ENCODE peak calls at places on chromosomes 6 and 20, in six cellular contexts. X is lower lobe of right lung, S is fibroblast of mammary gland, D is cardiac fibroblast, K is fibroblast of lung, J is AG04449. E is an unnamed sample.

GRCh38 chr6:69179681-69180080 is 544.6 kb downstream of the ADGRB3 start:
- DNase-seq in K (peak; percentile 37), D (no peak), S (no peak), J (no peak), X (no peak), E (no peak)

GRCh38 chr6:47651505-47651944 is 46.9 kb upstream of the ADGRF4 start:
- DNase-seq in J (no peak), S (peak; percentile 74), K (peak; percentile 61), D (peak; percentile 48), X (no peak), E (peak; percentile 80)

GRCh38 chr6:74976026-74976425 is 229.8 kb downstream of the COL12A1 start:
- DNase-seq in K (no peak), S (no peak), X (no peak), D (no peak), J (no peak), E (no peak)

GRCh38 chr20:46746972-46747371 is 37.5 kb downstream of the SLC2A10 start:
- DNase-seq in D (peak; percentile 39), X (no peak), J (peak; percentile 3), S (peak; percentile 36), K (peak; percentile 7), E (peak; percentile 69)

GRCh38 chr6:19705606-19706005 is 131.6 kb upstream of the ID4 start:
- DNase-seq in D (no peak), K (no peak), S (no peak), X (no peak), J (no peak), E (no peak)

GRCh38 chr6:1477432-1478090 is 88.2 kb downstream of the FOXF2 start:
- DNase-seq in S (peak; percentile 86), K (peak; percentile 83), D (peak; percentile 83), X (no peak), J (no peak), E (peak; percentile 96)

GRCh38 chr6:26390504-26390903 is 7.6 kb downstream of the BTN2A2 start:
- DNase-seq in S (no peak), X (no peak), K (no peak), J (no peak), D (no peak), E (no peak)

GRCh38 chr6:144314003-144314485 is 28.9 kb downstream of the UTRN start:
- DNase-seq in X (peak; percentile 87), D (peak; percentile 88), J (no peak), S (peak; percentile 78), K (peak; percentile 86), E (peak; percentile 84)

GRCh38 chr6:142846883-142847287 is 98.1 kb downstream of the HIVEP2 start:
- DNase-seq in J (peak; percentile 89), S (peak; percentile 92), X (no peak), K (peak; percentile 66), D (peak; percentile 81), E (peak; percentile 88)
- H3K4me3 ChIP-seq in J (peak overlapping the region; percentile 1), S (no peak overlapping the region), X (no peak overlapping the region), K (no peak overlapping the region), D (no peak overlapping the region), E (peak overlapping the region; percentile 32)

GRCh38 chr6:164347455-164347854 is 932.9 kb downstream of the QKI start:
- DNase-seq in X (no peak), S (no peak), K (no peak), J (no peak), D (no peak), E (no peak)
- TF ChIP-seq CTCF in X (no peak), S (peak; percentile 8), K (no peak), J (no peak), D (no peak), E (no peak)

GRCh38 chr6:31115941-31116560 is 1.5 kb downstream of the PSORS1C1 start:
- DNase-seq in J (no peak), X (no peak), K (no peak), D (no peak), S (no peak), E (no peak)

GRCh38 chr6:31112478-31112877 is at the start of gene C6orf15:
- DNase-seq in S (no peak), X (no peak), D (no peak), J (no peak), K (no peak), E (no peak)

GRCh38 chr6:31113861-31114539 is 600 bp upstream of the PSORS1C1 start:
- DNase-seq in K (peak; percentile 62), X (no peak), S (peak; percentile 83), J (peak; percentile 9), D (peak; percentile 47), E (peak; percentile 95)

GRCh38 chr6:31114970-31115849 is 610 bp downstream of the PSORS1C1 start:
- DNase-seq in S (peak; percentile 69), X (no peak), D (peak; percentile 76), K (peak; percentile 56), J (no peak), E (peak; percentile 66)

GRCh38 chr6:31114540-31114876 is at the start of gene PSORS1C1:
- DNase-seq in D (peak; percentile 94), J (peak; percentile 73), S (peak; percentile 97), X (peak; percentile 81), K (peak; percentile 93), E (peak; percentile 97)
- H3K4me3 ChIP-seq in D (peak within 1 kb of the TSS; percentile 27), J (peak within 1 kb of the TSS; percentile 25), S (peak within 1 kb of the TSS; percentile 43), X (peak within 1 kb of the TSS; percentile 31), K (no peak within 1 kb of the TSS), E (peak within 1 kb of the TSS; percentile 59)

DNA sequence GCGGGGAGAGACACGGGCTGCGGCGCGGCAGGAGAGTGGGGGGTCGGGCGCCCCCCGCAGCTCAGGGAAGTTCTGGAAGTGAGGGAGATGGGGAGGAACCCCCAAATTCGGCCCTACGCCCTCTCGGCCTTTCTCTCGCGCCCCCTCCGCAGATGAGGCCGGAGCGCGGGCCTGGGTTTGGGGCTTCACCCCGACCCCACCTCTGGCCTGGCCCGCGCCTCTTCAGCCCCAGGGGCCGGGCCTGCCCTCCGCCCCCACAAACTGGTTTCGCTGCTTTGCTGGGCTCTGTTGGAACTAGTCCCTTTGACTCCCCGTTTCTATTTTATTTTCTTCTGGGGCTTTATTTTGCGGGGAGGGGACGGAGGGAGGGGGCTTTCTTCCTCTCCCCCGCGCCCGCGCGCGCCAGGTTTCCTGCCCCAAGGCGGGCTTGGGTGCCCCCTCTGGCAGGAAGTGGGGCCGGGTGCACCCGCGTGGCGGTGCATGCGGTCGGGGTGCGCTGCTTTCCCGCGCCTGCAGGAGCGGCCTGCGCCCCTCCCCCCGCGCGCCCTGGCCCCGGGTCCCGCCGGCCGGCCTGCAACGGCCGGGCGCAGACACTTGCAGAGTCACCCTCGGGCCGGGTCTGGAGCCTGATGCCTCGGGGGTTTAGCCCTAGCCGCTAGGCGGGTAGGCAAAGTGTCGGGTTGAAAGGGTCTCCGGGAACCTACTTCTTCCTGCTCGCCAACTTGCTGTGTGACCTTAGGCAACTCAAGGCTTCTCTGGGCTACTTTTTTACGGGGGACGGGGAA is 1.2 kb downstream of the HMGA1 start:
- DNase-seq in X (peak; percentile 70), J (no peak), S (no peak), K (no peak), D (peak; percentile 35), E (no peak)
- TF ChIP-seq CTCF in X (peak; percentile 34), J (peak; percentile 63), S (peak; percentile 14), K (peak; percentile 14), D (peak; percentile 13), E (peak; percentile 26)

DNA sequence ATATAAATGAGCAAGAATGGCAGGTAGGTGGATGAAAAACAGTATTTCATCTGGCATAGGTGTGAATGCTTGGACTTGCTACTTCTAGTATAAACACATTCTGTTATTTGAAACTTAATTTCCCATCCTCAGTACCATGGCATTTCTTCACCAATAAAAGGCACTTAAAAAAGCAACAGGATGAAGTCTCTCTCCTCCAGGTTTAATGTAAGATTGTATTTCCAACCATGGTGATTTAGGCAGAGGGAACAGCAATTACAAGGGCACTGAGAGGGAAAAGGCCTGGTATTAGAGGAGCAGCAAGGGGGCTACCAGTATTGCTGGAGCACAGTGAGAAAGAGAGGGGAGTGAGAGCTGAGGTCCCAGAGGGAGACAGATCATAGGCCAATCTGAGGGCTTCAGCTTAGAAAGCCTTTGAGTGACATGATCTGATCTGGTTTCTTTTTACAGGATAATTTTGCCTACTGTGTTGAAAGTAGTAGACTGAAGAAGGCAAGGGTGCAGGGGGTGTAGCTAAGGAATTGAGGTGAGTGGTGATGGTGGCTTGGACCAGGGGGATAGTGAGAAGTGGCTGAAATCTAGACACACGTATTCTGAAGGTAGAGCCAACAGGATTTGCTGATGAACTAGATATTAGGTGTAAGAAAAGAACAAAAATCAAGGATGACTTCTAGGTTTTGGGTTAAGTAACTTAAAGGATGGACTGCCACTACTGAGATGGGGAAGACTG is 67.8 kb upstream of the SMIM29 start:
- DNase-seq in J (no peak), D (no peak), S (no peak), K (no peak), X (no peak), E (no peak)
- H3K4me3 ChIP-seq in J (no peak overlapping the region), D (no peak overlapping the region), S (no peak overlapping the region), K (no peak overlapping the region), X (no peak overlapping the region), E (no peak overlapping the region)

GRCh38 chr6:5394280-5394679 is 133.0 kb downstream of the FARS2 start:
- DNase-seq in X (no peak), J (no peak), S (no peak), D (no peak), K (no peak), E (no peak)

GRCh38 chr6:5399391-5399790 is 138.1 kb downstream of the FARS2 start:
- DNase-seq in X (no peak), K (no peak), S (no peak), D (no peak), J (no peak), E (no peak)

GRCh38 chr6:5401845-5402738 is 140.8 kb downstream of the FARS2 start:
- DNase-seq in J (no peak), S (peak; percentile 46), K (peak; percentile 58), X (no peak), D (peak; percentile 55), E (peak; percentile 55)

GRCh38 chr6:5395719-5396118 is 134.4 kb downstream of the FARS2 start:
- DNase-seq in J (no peak), X (no peak), D (no peak), S (no peak), K (no peak), E (no peak)

DNA sequence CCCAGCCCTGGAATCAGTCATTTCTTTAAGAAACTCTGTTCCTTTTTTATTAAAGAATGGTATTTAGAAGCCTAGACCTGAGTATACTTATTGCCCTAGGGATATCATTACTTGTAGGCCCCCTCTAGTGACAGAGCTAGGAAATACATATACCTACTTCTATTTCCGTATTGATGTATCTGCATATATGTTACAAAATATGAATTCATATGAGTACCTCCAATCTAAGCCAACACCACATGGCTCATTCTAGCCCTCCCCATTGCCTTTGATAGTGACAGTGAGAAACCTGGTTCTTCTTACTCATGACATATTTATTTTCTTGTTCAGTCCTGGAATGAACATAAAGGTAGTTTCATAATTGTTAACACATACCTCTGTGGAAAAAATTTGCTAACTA is 137.2 kb downstream of the FARS2 start:
- DNase-seq in X (no peak), D (peak; percentile 69), S (peak; percentile 62), J (peak; percentile 17), K (peak; percentile 61), E (peak; percentile 65)
- TF ChIP-seq CTCF in X (peak; percentile 48), D (peak; percentile 57), S (peak; percentile 61), J (peak; percentile 47), K (peak; percentile 52), E (peak; percentile 56)

E was measured in fibroblast of the aortic adventitia.